ENCODE peak calls at places on chromosomes 13 and 19, in four cellular contexts. Y is A549, A is tibial nerve, J is transverse colon. I is an unnamed sample.

GRCh38 chr19:19445911-19446361 is 40.5 kb downstream of the GATAD2A start:
- DNase-seq in Y (no peak), A (no peak), J (no peak), I (no peak)

GRCh38 chr13:48233886-48234488 is 981 bp downstream of the ITM2B start:
- DNase-seq in Y (no peak), A (no peak), J (no peak), I (no peak)

GRCh38 chr19:771332-771785 is 20.4 kb downstream of the MISP start:
- DNase-seq in Y (peak; percentile 81), A (no peak), J (no peak), I (no peak)

GRCh38 chr19:20279516-20279915 is 112.5 kb downstream of the ZNF486 start:
- DNase-seq in Y (no peak), A (no peak), J (no peak), I (no peak)

GRCh38 chr13:96075953-96076543 is 13.9 kb upstream of the HS6ST3 start:
- DNase-seq in Y (no peak), A (no peak), J (no peak), I (no peak)

GRCh38 chr13:27194895-27195764 is 23.5 kb upstream of the USP12 start:
- DNase-seq in Y (peak; percentile 88), A (no peak), J (no peak), I (no peak)

GRCh38 chr19:30444686-30445232 is 72.6 kb downstream of the ZNF536 start:
- DNase-seq in Y (no peak), A (no peak), J (no peak), I (no peak)

GRCh38 chr19:2254052-2254872 is 2.0 kb downstream of the JSRP1 start:
- DNase-seq in Y (no peak), A (no peak), J (no peak), I (no peak)

GRCh38 chr19:50435627-50436026 is 2.9 kb downstream of the MYBPC2 start:
- DNase-seq in Y (no peak), A (no peak), J (no peak), I (no peak)

GRCh38 chr13:106349080-106349841 is 186.2 kb downstream of the EFNB2 start:
- DNase-seq in Y (no peak), A (no peak), J (peak; percentile 69), I (peak; percentile 69)

GRCh38 chr13:22993148-22993547 is 187.6 kb upstream of the SGCG start:
- DNase-seq in Y (no peak), A (no peak), J (no peak), I (no peak)

GRCh38 chr19:46206176-46206575 is 23.4 kb upstream of the IGFL1 start:
- DNase-seq in Y (peak; percentile 51), A (no peak), J (no peak), I (no peak)

GRCh38 chr13:52850396-52851152 is 2.1 kb upstream of the PCDH8 start:
- DNase-seq in Y (peak; percentile 46), A (peak; percentile 47), J (peak; percentile 73), I (peak; percentile 63)

GRCh38 chr19:33686246-33686645 is 64.5 kb downstream of the CHST8 start:
- DNase-seq in Y (no peak), A (no peak), J (no peak), I (no peak)

GRCh38 chr19:1457031-1457739 is 7.3 kb downstream of the APC2 start:
- DNase-seq in Y (no peak), A (no peak), J (no peak), I (no peak)

GRCh38 chr19:55553217-55554182 is 8.2 kb upstream of the SBK3 start:
- DNase-seq in Y (no peak), A (no peak), J (no peak), I (no peak)
- TF ChIP-seq EP300 in Y (no peak), A (no peak), J (no peak), I (no peak)

GRCh38 chr13:110417537-110417908 is 110.4 kb downstream of the COL4A2 start:
- DNase-seq in Y (no peak), A (no peak), J (no peak), I (no peak)

GRCh38 chr13:110414283-110414682 is 107.2 kb downstream of the COL4A2 start:
- DNase-seq in Y (no peak), A (no peak), J (no peak), I (no peak)

GRCh38 chr13:110413311-110414040 is 106.4 kb downstream of the COL4A2 start:
- DNase-seq in Y (no peak), A (no peak), J (no peak), I (no peak)

GRCh38 chr13:110416131-110416584 is 109.1 kb downstream of the COL4A2 start:
- DNase-seq in Y (no peak), A (no peak), J (no peak), I (no peak)

DNA sequence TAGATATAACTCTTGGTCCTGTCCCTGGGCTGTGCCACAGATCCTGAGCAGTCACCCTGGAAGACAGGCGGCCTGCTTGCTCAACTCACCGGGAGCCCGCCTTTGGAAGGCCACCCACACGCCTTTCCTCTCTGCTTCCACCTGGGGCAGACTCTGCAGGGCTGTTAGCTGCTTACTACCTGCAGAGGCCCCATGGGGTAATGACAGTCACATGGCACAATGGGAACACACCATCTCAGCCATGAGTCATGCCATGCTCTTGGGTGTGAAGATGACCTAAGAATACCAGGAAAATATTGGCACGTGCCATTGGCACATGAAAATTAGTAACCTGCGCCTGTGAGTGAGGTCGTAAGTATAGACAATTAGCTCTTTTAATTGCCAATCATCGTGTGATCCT is 108.6 kb downstream of the COL4A2 start:
- DNase-seq in Y (peak; percentile 58), A (no peak), J (no peak), I (no peak)
- H3K4me1 ChIP-seq in Y (peaks cover 50% of the 10 kb centered on the region), A (no peaks in the 10 kb centered on the region), J (peaks cover 5% of the 10 kb centered on the region), I (peaks cover 55% of the 10 kb centered on the region)

DNA sequence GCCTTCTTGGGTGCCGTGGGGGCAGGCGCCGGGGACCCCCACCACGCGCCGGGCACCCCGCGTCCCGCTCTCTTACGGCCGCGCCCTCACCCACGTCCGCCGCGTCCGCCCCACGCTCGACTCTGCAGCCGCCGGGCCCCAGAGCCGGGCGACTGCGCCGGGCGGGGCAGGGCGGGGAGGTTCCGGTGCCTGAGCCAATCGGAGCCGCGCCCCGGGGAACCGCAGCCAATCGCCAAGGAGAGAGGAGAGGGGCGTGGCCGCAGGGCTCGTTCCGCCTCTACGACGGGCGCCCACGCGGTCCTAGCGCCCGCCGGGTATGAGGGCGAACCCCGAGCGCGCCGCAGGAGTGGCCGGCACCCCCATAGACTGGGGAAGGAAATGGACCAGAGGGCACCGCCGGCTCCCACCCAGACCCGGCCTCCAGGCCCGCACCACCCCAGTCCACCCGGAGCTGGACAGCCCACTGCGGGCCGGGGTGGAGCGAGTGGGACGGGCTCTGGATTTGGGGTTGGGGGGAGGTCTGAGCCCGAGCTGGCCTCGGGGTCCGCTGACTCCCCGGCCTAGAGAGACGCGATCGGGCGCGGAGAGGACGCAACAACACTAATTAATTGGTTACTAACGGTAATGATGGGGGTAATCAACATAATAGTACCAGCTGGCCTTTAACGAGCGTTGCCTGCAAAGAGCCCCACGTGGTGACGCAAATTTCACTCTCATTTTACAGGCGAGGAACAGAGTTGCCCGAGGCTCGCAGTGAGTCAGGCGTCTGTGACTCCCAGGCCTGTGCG is at the start of gene MFSD12:
- DNase-seq in Y (peak; percentile 92), A (peak; percentile 94), J (peak; percentile 96), I (peak; percentile 95)
- TF ChIP-seq POLR2A in Y (peak; percentile 56), A (peak; percentile 86), J (peak; percentile 52), I (no peak)

DNA sequence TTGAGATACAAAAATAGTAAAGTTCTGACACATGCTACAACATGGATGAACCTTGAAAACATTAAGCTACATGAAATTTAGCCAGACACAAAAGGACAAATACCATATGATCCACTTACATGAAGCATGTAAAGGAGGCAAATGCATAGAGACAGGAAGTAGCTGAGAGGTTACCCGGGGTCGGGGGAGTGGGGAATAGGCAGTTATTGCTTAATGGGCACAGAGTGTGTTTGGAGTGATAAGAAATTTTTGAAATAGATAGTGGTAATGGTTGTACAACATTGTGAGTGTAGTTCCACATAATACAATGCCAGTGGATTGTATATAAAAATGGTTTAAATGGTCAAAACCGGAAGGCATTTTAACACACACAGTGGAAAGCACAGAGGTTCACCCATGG is 4.3 kb downstream of the N4BP2L1 start:
- DNase-seq in Y (no peak), A (no peak), J (no peak), I (no peak)
- TF ChIP-seq EP300 in Y (no peak), A (no peak), J (no peak), I (no peak)

DNA sequence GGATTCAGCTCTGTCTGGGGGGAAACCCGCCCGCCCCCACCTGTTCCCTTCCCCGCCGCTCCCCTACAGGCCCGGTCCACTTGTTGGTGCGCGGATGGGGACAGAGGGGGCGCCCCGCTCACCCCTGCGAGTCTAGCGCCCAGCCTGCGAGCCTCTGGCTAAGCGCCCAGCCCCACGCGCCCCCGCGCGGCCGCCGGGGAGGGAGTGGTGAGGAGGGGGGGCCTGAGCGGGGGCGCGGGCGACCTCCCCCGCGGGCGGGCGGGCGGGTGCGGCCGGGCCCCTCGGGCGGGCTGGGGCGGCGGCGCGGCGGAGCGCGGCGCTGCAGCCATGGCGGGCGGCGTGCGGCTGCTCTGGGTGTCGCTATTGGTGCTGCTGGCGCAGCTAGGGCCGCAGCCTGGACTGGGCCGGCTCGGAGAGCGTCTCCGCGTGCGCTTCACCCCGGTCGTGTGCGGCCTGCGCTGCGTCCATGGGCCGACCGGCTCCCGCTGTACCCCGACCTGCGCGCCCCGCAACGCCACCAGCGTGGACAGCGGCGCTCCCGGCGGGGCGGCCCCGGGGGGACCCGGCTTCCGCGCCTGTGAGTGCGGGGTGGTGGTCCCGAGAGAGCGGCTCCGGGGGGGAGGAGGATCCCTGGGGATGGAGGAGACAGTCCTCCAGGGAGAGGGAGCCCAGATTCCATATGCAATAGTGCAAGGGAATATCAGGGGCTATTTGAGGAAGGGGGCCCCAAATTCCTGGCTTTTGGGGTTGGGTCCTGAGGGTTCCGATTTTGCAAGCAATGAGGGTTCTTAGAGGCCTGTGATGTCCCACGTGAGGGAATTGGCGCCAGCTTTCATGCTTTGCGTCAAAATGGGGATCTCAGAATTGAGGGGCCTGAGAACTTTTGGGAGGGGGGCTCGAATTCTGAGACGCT is at the start of gene LTBP4:
- DNase-seq in Y (no peak), A (no peak), J (peak; percentile 70), I (no peak)
- H3K4me1 ChIP-seq in Y (peaks cover 57% of the 10 kb centered on the region), A (no peaks in the 10 kb centered on the region), J (peaks cover 74% of the 10 kb centered on the region), I (peaks cover 68% of the 10 kb centered on the region)

I was measured in stomach.